ENCODE peak calls at places on chromosomes 6 and 20, in six cellular contexts. F is pancreas, U is LNCaP clone FGC, N is OCI-LY7, G is right lobe of liver, Q is fibroblast of lung. Z is an unnamed sample.

GRCh38 chr6:137297887-137298286 is 78.7 kb upstream of the IFNGR1 start:
- DNase-seq in Q (peak; percentile 11), F (no peak), N (no peak), U (no peak), G (no peak), Z (peak; percentile 14)

GRCh38 chr20:24357169-24357568 is 112.3 kb upstream of the SYNDIG1 start:
- DNase-seq in U (peak; percentile 37), N (no peak), F (no peak), Q (no peak), G (no peak), Z (no peak)

GRCh38 chr20:31566658-31567379 is 38.3 kb upstream of the ID1 start:
- DNase-seq in F (no peak), G (no peak), N (peak; percentile 67), U (no peak), Q (peak; percentile 25), Z (no peak)

GRCh38 chr20:38270869-38271608 is 10.5 kb upstream of the KIAA1755 start:
- DNase-seq in G (no peak), N (no peak), F (no peak), U (no peak), Q (peak; percentile 99), Z (peak; percentile 97)

GRCh38 chr20:5793916-5794315 is 43.7 kb downstream of the SHLD1 start:
- DNase-seq in Q (no peak), F (no peak), U (no peak), N (peak; percentile 70), G (no peak), Z (no peak)

GRCh38 chr20:17612975-17613327 is 43.1 kb downstream of the DSTN start:
- DNase-seq in F (no peak), G (no peak), N (no peak), Q (no peak), U (no peak), Z (no peak)

GRCh38 chr6:106381223-106381622 is 20.7 kb downstream of the CRYBG1 start:
- DNase-seq in N (no peak), U (no peak), Q (no peak), G (no peak), F (no peak), Z (no peak)

GRCh38 chr6:79146426-79146825 is 68.4 kb upstream of the PHIP start:
- DNase-seq in G (no peak), Q (no peak), F (no peak), U (no peak), N (no peak), Z (no peak)

GRCh38 chr20:12262747-12263146 is 345.1 kb downstream of the BTBD3 start:
- DNase-seq in U (no peak), F (no peak), G (no peak), N (no peak), Q (no peak), Z (no peak)

GRCh38 chr20:57346477-57346876 is 4.6 kb upstream of the RAE1 start:
- DNase-seq in U (peak; percentile 31), N (peak; percentile 83), Q (peak; percentile 67), G (peak; percentile 65), F (peak; percentile 86), Z (peak; percentile 80)

GRCh38 chr20:24208652-24209051 is 220.1 kb upstream of the GGTLC1 start:
- DNase-seq in U (no peak), F (no peak), Q (no peak), G (no peak), N (no peak), Z (no peak)

GRCh38 chr6:39493174-39493573 is 170.7 kb upstream of the KCNK16 start:
- DNase-seq in N (no peak), F (no peak), Q (peak; percentile 85), U (no peak), G (no peak), Z (peak; percentile 38)

GRCh38 chr20:25470045-25470444 is 62.6 kb downstream of the GINS1 start:
- DNase-seq in F (no peak), U (no peak), Q (peak; percentile 30), G (peak; percentile 54), N (peak; percentile 42), Z (peak; percentile 42)

GRCh38 chr6:112781236-112781635 is 434.1 kb downstream of the RFPL4B start:
- DNase-seq in U (no peak), F (no peak), G (no peak), Q (peak; percentile 51), N (no peak), Z (peak; percentile 62)

GRCh38 chr6:42891199-42891722 is 11.8 kb downstream of the RPL7L1 start:
- DNase-seq in U (no peak), F (no peak), G (no peak), Q (no peak), N (no peak), Z (no peak)
- TF ChIP-seq CTCF in U (no peak), F (no peak), G (no peak), Q (no peak), N (no peak), Z (no peak)

GRCh38 chr6:31732029-31732428 is 2.9 kb upstream of the DDAH2 start:
- DNase-seq in Q (no peak), G (no peak), F (no peak), N (no peak), U (no peak), Z (no peak)

GRCh38 chr6:31736026-31736767 is at the start of gene CLIC1:
- DNase-seq in U (no peak), F (peak; percentile 88), Q (peak; percentile 83), G (peak; percentile 88), N (peak; percentile 81), Z (peak; percentile 84)

GRCh38 chr6:31734247-31734702 is 2.1 kb downstream of the CLIC1 start:
- DNase-seq in G (no peak), N (no peak), Q (no peak), F (no peak), U (no peak), Z (no peak)

GRCh38 chr6:31734703-31735500 is 1.4 kb downstream of the CLIC1 start:
- DNase-seq in F (no peak), U (no peak), G (no peak), Q (peak; percentile 73), N (peak; percentile 67), Z (peak; percentile 62)

DNA sequence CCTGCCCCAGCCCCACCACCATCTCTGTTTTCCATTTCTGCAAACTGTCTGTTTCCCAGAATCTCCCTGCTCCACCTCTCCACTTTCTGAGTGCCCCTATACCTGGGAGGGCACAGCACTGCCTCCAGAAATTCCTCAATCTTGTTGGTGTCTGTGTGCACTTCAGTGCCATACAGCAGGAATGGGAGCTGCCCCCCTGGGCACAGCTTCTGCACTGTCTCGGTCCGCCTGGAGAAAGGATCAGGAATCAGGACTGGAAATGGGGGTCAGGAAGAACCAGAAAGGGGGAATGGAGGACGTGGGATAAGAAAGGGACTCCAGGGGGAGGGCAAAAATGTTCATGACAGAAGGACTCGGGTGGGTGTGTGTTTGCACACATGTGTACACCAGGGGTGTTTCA is 2.6 kb downstream of the CLIC1 start:
- DNase-seq in Q (no peak), U (no peak), N (no peak), F (no peak), G (no peak), Z (no peak)
- H3K4me3 ChIP-seq in Q (peak overlapping the region; percentile 89), U (no peak overlapping the region), N (peak overlapping the region; percentile 78), F (no peak overlapping the region), G (no peak overlapping the region), Z (no peak overlapping the region)

DNA sequence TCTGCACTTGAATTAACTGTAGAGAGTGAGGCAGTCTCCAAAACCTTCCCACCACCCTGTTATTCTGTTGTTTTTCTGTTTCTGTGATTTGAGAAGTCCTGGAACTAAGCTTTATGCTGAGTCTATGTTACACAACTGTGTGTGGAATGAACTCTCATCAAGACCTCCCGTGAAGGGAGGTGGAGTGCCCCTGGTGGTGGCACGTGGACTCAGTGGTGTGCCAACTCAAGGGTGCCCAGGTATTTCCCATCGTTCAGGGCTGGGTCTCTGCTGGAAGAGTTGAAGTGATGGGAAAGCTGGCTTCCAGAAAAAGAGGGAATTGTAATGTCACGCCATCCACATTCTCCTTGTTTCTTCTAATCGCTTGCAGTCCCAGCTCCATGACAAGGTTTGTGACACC is 374.2 kb downstream of the SMOC2 start:
- DNase-seq in U (no peak), N (peak; percentile 4), Q (no peak), G (no peak), F (no peak), Z (no peak)
- TF ChIP-seq CTCF in U (peak; percentile 52), N (peak; percentile 62), Q (no peak), G (no peak), F (no peak), Z (no peak)

GRCh38 chr20:46204594-46205205 is 86.6 kb downstream of the CD40 start:
- DNase-seq in N (no peak), G (no peak), F (no peak), U (no peak), Q (no peak), Z (no peak)
- H3K4me3 ChIP-seq in N (no peak overlapping the region), G (no peak overlapping the region), F (no peak overlapping the region), U (no peak overlapping the region), Q (no peak overlapping the region), Z (no peak overlapping the region)

DNA sequence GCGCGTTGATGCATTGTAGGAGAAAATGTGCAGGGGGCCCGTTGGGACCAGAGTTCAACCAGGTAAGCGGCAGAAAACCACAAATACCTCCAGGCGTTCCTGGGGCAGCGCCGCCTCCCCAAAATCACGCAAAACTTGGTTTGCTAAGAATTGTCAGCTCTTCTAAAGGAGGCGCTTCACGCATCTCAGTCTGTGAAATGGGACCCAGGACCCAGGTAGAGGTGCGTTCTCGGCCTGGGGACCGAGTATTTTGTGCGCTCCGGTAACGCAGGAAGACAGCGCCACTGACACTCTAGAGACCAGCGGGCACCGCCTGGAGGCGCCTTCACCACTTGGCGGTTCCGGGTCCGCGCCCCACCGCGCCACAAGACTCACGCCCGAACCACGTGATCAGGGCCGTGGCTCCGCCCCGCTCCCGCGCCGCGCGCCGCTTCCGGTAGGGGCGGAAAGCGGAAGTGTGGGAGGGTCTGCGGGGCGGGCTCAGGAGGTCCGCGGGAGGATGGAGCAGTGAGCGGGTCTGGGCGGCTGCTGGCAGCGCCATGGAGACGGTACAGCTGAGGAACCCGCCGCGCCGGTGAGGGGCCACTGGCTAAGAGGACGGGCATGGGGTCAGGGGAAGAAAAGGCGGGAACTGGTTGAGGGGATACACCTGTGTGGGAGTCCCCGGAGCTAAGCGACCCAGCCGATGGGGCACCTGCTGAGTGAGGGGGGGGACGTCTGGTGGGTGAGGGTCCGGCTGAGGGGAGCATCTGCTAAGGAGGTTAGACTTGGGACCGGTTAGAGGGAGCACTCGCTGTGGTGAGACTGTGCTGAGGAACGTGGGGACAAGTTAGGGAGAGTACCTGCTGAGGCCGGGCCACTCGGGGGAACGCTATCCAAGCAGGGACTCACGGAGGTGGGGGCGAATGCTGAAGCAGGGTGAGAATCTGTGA is at the start of gene STK4:
- DNase-seq in Q (peak; percentile 89), U (peak; percentile 75), G (peak; percentile 96), N (peak; percentile 98), F (peak; percentile 97), Z (peak; percentile 93)
- TF ChIP-seq CTCF in Q (peak; percentile 33), U (peak; percentile 52), G (peak; percentile 47), N (peak; percentile 74), F (peak; percentile 34), Z (peak; percentile 48)

DNA sequence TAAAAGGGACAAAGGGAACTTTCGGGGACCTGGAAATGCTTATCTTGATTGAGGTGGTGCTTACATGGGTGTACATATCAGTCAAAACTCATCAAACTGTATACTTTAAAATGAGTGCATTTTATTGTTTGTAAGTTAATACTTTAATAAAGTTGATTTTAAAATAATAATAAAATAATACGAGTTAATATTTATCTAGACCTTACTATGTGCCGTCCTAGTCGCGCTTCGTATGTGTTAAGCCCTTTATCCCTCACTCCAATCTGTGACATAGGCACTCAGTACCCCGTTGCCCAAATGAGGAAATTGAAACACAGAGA is 47.5 kb downstream of the PDYN start:
- DNase-seq in U (no peak), N (no peak), G (no peak), Q (no peak), F (no peak), Z (no peak)
- H3K4me3 ChIP-seq in U (no peak overlapping the region), N (no peak overlapping the region), G (no peak overlapping the region), Q (no peak overlapping the region), F (no peak overlapping the region), Z (no peak overlapping the region)

Z was measured in cardiac fibroblast.